ENCODE peak calls at places on chromosome 6, in four cellular contexts. W, Q, I and T are unnamed samples.

GRCh38 chr6:154888896-154889295 is 106.2 kb upstream of the TIAM2 start:
- DNase-seq in Q (no peak), I (no peak), W (no peak), T (no peak)

GRCh38 chr6:158849899-158850806 is 31.0 kb upstream of the EZR start:
- DNase-seq in Q (no peak), W (no peak), I (no peak), T (no peak)

GRCh38 chr6:133953634-133954415 is 801 bp downstream of the TBPL1 start:
- DNase-seq in W (no peak), Q (no peak), I (no peak), T (no peak)

GRCh38 chr6:133899556-133899955 is 10.6 kb downstream of the TCF21 start:
- DNase-seq in I (no peak), Q (no peak), W (no peak), T (no peak)

GRCh38 chr6:166026586-166027126 is 141.0 kb downstream of the TBXT start:
- DNase-seq in W (no peak), Q (no peak), I (no peak), T (no peak)

GRCh38 chr6:69866351-69867074 is at the start of gene COL19A1:
- DNase-seq in Q (peak; percentile 24), I (no peak), W (peak; percentile 10), T (no peak)

GRCh38 chr6:9252784-9253183 is 817.4 kb upstream of the SLC35B3 start:
- DNase-seq in I (no peak), W (no peak), Q (no peak), T (no peak)

GRCh38 chr6:56849876-56850275 is 105.0 kb upstream of the BEND6 start:
- DNase-seq in Q (no peak), W (no peak), I (no peak), T (no peak)

GRCh38 chr6:2630891-2631458 is 119.7 kb downstream of the MYLK4 start:
- DNase-seq in I (no peak), Q (no peak), W (no peak), T (no peak)

GRCh38 chr6:50823130-50823920 is 4.7 kb downstream of the TFAP2B start:
- DNase-seq in Q (no peak), I (no peak), W (no peak), T (no peak)

GRCh38 chr6:34059914-34060313 is 86.0 kb downstream of the GRM4 start:
- DNase-seq in Q (no peak), W (no peak), I (no peak), T (no peak)

GRCh38 chr6:34057191-34057590 is 88.7 kb downstream of the GRM4 start:
- DNase-seq in W (no peak), Q (no peak), I (no peak), T (no peak)

GRCh38 chr6:34056301-34056700 is 89.6 kb downstream of the GRM4 start:
- DNase-seq in Q (peak; percentile 65), W (no peak), I (peak; percentile 69), T (no peak)

GRCh38 chr6:34059136-34059731 is 86.7 kb downstream of the GRM4 start:
- DNase-seq in Q (no peak), W (no peak), I (no peak), T (no peak)

DNA sequence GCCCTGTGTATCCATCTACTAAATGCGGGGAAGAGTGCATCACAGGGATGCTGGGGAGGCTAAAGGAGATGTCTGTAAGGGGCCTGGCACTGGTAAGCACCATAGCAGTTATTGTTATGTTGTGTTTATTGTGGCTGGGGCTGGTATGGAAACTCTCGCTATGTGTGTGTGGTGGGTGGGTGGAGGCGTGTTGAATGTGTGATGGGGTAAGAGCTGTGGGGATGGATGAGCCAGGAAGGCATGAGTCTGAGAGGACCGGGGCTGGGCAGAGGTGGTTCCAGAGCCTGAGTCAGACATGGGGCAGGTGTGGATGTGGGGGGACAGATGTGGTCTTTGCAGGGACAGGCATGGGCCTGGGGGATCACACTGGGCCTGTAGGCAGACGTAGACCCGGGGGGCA is 88.1 kb downstream of the GRM4 start:
- DNase-seq in Q (no peak), W (no peak), I (no peak), T (no peak)
- H3K4me3 ChIP-seq in Q (no peak overlapping the region), W (no peak overlapping the region), I (no peak overlapping the region), T (no peak overlapping the region)

DNA sequence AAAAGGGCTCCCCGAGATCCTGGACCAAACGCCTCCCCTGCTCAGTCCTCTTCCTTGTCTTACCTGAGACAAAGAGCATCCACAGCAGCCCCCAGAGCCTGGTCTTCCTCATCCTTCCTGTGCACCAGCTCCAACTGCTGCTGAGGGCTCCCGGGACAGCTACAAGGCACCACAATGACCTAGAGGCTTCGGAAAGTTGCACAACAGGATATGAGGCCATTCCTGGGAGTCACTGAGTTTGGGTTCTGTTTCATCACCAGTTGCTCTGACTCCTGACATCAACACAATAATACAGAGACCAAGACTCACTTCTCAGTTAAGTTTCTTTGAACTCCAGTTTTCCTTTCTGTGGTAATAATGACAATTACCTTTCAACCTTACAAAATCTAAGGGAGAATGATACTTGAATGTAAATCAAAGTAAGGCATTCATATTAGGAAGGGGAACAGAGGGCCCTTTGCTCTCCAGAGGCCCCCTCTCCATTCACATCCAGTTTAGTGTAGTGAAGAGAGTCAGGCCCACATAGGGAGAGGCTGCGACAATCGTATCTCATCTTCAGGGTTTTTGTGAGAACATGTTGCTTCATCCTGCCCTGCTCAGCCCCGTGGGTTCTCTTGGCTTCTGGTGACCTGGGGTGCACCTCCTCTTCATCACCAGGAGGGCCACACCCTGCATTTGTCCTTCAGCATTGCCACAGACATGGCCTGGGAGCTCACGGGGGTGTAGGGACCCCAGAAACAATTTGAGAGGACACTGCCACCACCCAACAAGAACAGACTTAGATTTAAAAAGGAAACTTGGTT is at the start of gene TREM1:
- DNase-seq in Q (peak; percentile 26), I (peak; percentile 70), W (peak; percentile 92), T (no peak)
- H3K4me3 ChIP-seq in Q (no peak within 1 kb of the TSS), I (no peak within 1 kb of the TSS), W (no peak within 1 kb of the TSS), T (no peak within 1 kb of the TSS)

DNA sequence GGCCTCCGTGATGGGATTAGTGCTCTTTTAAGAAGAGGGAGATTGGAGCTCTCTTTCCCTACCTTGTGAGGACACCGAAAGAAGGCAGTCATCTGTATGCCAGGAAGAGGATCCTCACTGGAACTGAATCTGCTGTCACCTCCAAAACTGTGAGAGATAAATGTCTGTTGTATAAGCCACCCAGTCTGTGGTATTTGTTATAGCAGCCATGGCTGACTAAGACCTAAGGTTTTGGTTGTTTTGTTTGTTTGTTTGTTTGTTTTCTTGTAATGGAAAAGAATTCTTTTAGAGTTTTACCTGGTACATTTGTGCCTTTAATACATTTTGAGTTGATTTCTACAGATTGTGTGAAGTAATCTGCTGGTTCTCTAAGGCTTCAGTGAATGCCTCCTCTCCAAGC is 7.6 kb downstream of the RPP21 start:
- DNase-seq in W (no peak), I (no peak), Q (no peak), T (no peak)
- H3K4me3 ChIP-seq in W (no peak overlapping the region), I (no peak overlapping the region), Q (no peak overlapping the region), T (no peak overlapping the region)

DNA sequence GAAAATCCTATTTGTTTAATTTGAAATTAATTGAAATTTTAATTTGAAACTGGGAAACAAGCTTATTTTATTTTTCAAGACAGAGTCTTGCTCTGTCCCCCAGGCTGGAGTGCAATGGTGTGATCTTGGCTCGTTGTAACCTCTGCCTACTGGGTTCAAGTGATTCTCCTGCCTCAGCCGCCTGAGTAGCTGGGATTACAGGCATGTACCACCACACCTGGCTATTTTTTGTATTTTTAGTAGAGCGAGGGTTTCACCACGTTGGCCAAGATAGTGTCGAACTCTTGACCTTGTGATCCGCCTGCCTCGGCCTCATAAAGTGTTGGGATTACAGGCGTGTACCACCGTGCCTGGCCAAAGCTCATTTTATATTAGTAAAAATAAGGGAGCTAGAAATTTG is 4.2 kb downstream of the SRSF3 start:
- DNase-seq in W (no peak), I (peak; percentile 23), Q (no peak), T (peak; percentile 18)
- H3K4me3 ChIP-seq in W (no peak overlapping the region), I (peak overlapping the region; percentile 62), Q (peak overlapping the region; percentile 86), T (peak overlapping the region; percentile 70)

GRCh38 chr6:144481527-144481926 is 196.4 kb downstream of the UTRN start:
- DNase-seq in Q (no peak), I (no peak), W (no peak), T (no peak)

GRCh38 chr6:144482142-144482541 is 197.0 kb downstream of the UTRN start:
- DNase-seq in Q (peak; percentile 74), I (peak; percentile 83), W (peak; percentile 80), T (peak; percentile 81)

GRCh38 chr6:144480518-144480917 is 195.4 kb downstream of the UTRN start:
- DNase-seq in Q (no peak), I (no peak), W (no peak), T (no peak)

GRCh38 chr6:144488590-144488989 is 203.5 kb downstream of the UTRN start:
- DNase-seq in W (no peak), I (no peak), Q (no peak), T (no peak)

GRCh38 chr6:144485531-144485930 is 200.4 kb downstream of the UTRN start:
- DNase-seq in I (no peak), W (no peak), Q (no peak), T (no peak)
- H3K4me3 ChIP-seq in I (no peak overlapping the region), W (no peak overlapping the region), Q (no peak overlapping the region), T (no peak overlapping the region)